ENCODE peak calls at places on chromosomes 5 and 9, in five cellular contexts. E, B, N, U and L are unnamed samples.

GRCh38 chr9:115333671-115334070 is 215.7 kb upstream of the TNC start:
- DNase-seq in N (no peak), E (no peak), B (no peak), U (no peak), L (no peak)

GRCh38 chr9:134605351-134605968 is 36.1 kb upstream of the COL5A1 start:
- DNase-seq in B (no peak), E (no peak), N (no peak), U (no peak), L (no peak)

GRCh38 chr5:15014809-15015208 is 143.2 kb upstream of the ANKH start:
- DNase-seq in N (no peak), U (no peak), E (no peak), B (no peak), L (no peak)

GRCh38 chr9:110048976-110049698 is 158.8 kb downstream of the C9orf152 start:
- DNase-seq in N (no peak), U (no peak), E (no peak), B (peak; percentile 31), L (no peak)

GRCh38 chr9:128845186-128845931 is 15.8 kb upstream of the SPOUT1 start:
- DNase-seq in B (no peak), E (no peak), U (no peak), N (no peak), L (no peak)

GRCh38 chr5:114355086-114355830 is 6.6 kb upstream of the KCNN2 start:
- DNase-seq in N (no peak), U (no peak), B (no peak), E (no peak), L (no peak)

GRCh38 chr5:100776244-100776643 is 126.8 kb downstream of the ST8SIA4 start:
- DNase-seq in N (no peak), E (no peak), B (no peak), U (no peak), L (no peak)

GRCh38 chr5:6504677-6505414 is 56.2 kb downstream of the UBE2QL1 start:
- DNase-seq in E (no peak), N (no peak), B (no peak), U (no peak), L (no peak)

GRCh38 chr9:127248241-127248640 is 16.3 kb upstream of the GARNL3 start:
- DNase-seq in U (no peak), N (no peak), B (no peak), E (no peak), L (no peak)

GRCh38 chr9:112207451-112207850 is 32.4 kb upstream of the SUSD1 start:
- DNase-seq in B (no peak), U (no peak), N (no peak), E (no peak), L (no peak)

GRCh38 chr5:147455321-147455720 is 54.5 kb downstream of the DPYSL3 start:
- DNase-seq in E (no peak), U (no peak), N (no peak), B (no peak), L (no peak)

GRCh38 chr9:76926846-76927245 is 20.9 kb upstream of the PRUNE2 start:
- DNase-seq in U (no peak), N (no peak), E (no peak), B (no peak), L (no peak)

GRCh38 chr5:65062684-65063083 is 294.0 kb downstream of the CWC27 start:
- DNase-seq in N (no peak), E (peak; percentile 26), U (no peak), B (peak; percentile 63), L (no peak)

GRCh38 chr5:82387041-82387818 is 109.1 kb upstream of the RPS23 start:
- DNase-seq in E (peak; percentile 18), U (no peak), N (no peak), B (no peak), L (no peak)

GRCh38 chr5:11564716-11565115 is 339.5 kb downstream of the CTNND2 start:
- DNase-seq in U (no peak), E (no peak), N (no peak), B (no peak), L (no peak)

GRCh38 chr9:104386425-104387069 is 117.5 kb upstream of the OR13F1 start:
- DNase-seq in U (no peak), E (no peak), B (no peak), N (no peak), L (no peak)

GRCh38 chr9:18799420-18799819 is 233.6 kb downstream of the SAXO1 start:
- DNase-seq in U (no peak), B (no peak), E (no peak), N (no peak), L (no peak)

GRCh38 chr5:131262953-131263541 is 806 bp upstream of the CDC42SE2 start:
- DNase-seq in B (no peak), E (no peak), U (no peak), N (no peak), L (peak; percentile 28)

GRCh38 chr9:133226219-133227171 is 17.4 kb upstream of the OBP2B start:
- DNase-seq in B (no peak), E (no peak), N (no peak), U (no peak), L (no peak)

GRCh38 chr5:90709323-90710148 is 150.9 kb downstream of the ADGRV1 start:
- DNase-seq in B (no peak), E (peak; percentile 25), U (no peak), N (no peak), L (no peak)

GRCh38 chr5:1831257-1831656 is 30.1 kb downstream of the NDUFS6 start:
- DNase-seq in N (no peak), U (no peak), B (no peak), E (no peak), L (no peak)

GRCh38 chr5:133241179-133241728 is 189.4 kb downstream of the HSPA4 start:
- DNase-seq in N (no peak), U (no peak), E (no peak), B (no peak), L (no peak)

GRCh38 chr5:53151713-53152458 is 42.3 kb upstream of the MOCS2 start:
- DNase-seq in E (peak; percentile 28), B (no peak), N (no peak), U (no peak), L (no peak)

GRCh38 chr5:121795511-121795910 is 56.2 kb upstream of the FTMT start:
- DNase-seq in E (no peak), N (no peak), U (no peak), B (no peak), L (no peak)

GRCh38 chr5:107313098-107313497 is 357.6 kb downstream of the EFNA5 start:
- DNase-seq in E (no peak), B (no peak), U (no peak), N (no peak), L (no peak)

GRCh38 chr5:76982450-76982849 is 29.6 kb downstream of the CRHBP start:
- DNase-seq in B (no peak), U (no peak), E (no peak), N (no peak), L (no peak)

GRCh38 chr9:489198-490197 is 274.8 kb downstream of the DOCK8 start:
- DNase-seq in B (no peak), E (peak; percentile 20), U (no peak), N (no peak), L (no peak)

GRCh38 chr5:103207653-103208052 is 50.9 kb upstream of the MACIR start:
- DNase-seq in E (no peak), U (no peak), B (no peak), N (no peak), L (no peak)

GRCh38 chr5:131647078-131647769 is 12.2 kb upstream of the RAPGEF6 start:
- DNase-seq in B (no peak), E (no peak), N (no peak), U (no peak), L (no peak)

GRCh38 chr9:10062629-10063395 is 550.0 kb downstream of the PTPRD start:
- DNase-seq in E (no peak), U (no peak), N (no peak), B (no peak), L (no peak)

GRCh38 chr9:88890546-88890945 is 100.7 kb upstream of the S1PR3 start:
- DNase-seq in N (no peak), U (no peak), B (no peak), E (no peak), L (no peak)